ENCODE peak calls at places on chromosome 6, in five cellular contexts. R, J, D, B and W are unnamed samples.
A peak's percentile ranks its signal among the peaks of the same experiment; 100 is the strongest.

GRCh38 chr6:108497883-108498282 is 62.8 kb upstream of the FOXO3 start:
- DNase-seq in R (peak; percentile 52), J (peak; percentile 61), D (peak; percentile 54), B (peak; percentile 36), W (peak; percentile 39)

GRCh38 chr6:109961666-109962065 is 16.4 kb upstream of the GPR6 start:
- DNase-seq in R (peak; percentile 79), J (peak; percentile 19), D (no peak), B (peak; percentile 76), W (no peak)

GRCh38 chr6:70714716-70715257 is 47.1 kb downstream of the SMAP1 start:
- DNase-seq in R (no peak), J (no peak), D (no peak), B (no peak), W (no peak)

GRCh38 chr6:40674170-40674569 is 87.0 kb upstream of the LRFN2 start:
- DNase-seq in R (no peak), J (no peak), D (no peak), B (no peak), W (no peak)

GRCh38 chr6:33621396-33622388 is 570 bp downstream of the ITPR3 start:
- DNase-seq in R (peak; percentile 49), J (peak; percentile 56), D (peak; percentile 74), B (no peak), W (peak; percentile 60)

GRCh38 chr6:125367036-125367782 is 65.4 kb upstream of the HDDC2 start:
- DNase-seq in R (no peak), J (peak; percentile 39), D (no peak), B (no peak), W (no peak)

GRCh38 chr6:32772656-32773055 is 9.3 kb upstream of the HLA-DQB2 start:
- DNase-seq in R (no peak), J (no peak), D (no peak), B (no peak), W (no peak)

GRCh38 chr6:42279966-42280629 is 62.4 kb upstream of the MRPS10 start:
- DNase-seq in R (peak; percentile 80), J (peak; percentile 35), D (no peak), B (no peak), W (no peak)

GRCh38 chr6:34182751-34183531 is 37.1 kb upstream of the GRM4 start:
- DNase-seq in R (no peak), J (no peak), D (peak; percentile 48), B (no peak), W (no peak)

GRCh38 chr6:111207141-111207858 is 120.0 kb downstream of the SLC16A10 start:
- DNase-seq in R (peak; percentile 6), J (peak; percentile 33), D (no peak), B (no peak), W (peak; percentile 28)

GRCh38 chr6:121247386-121247785 is 86.9 kb downstream of the TBC1D32 start:
- DNase-seq in R (no peak), J (peak; percentile 19), D (no peak), B (no peak), W (no peak)

GRCh38 chr6:158544428-158544827 is 15.5 kb upstream of the TMEM181 start:
- DNase-seq in R (no peak), J (no peak), D (no peak), B (no peak), W (no peak)

GRCh38 chr6:44115866-44116265 is 11.4 kb downstream of the MRPL14 start:
- DNase-seq in R (peak; percentile 89), J (peak; percentile 62), D (no peak), B (no peak), W (no peak)

GRCh38 chr6:3571206-3571815 is 114.5 kb upstream of the SLC22A23 start:
- DNase-seq in R (no peak), J (no peak), D (no peak), B (no peak), W (no peak)

GRCh38 chr6:4545929-4546328 is 230.3 kb upstream of the CDYL start:
- DNase-seq in R (no peak), J (no peak), D (no peak), B (no peak), W (no peak)

GRCh38 chr6:31971279-31971992 is 502 bp downstream of the DXO start:
- DNase-seq in R (no peak), J (no peak), D (no peak), B (no peak), W (no peak)

GRCh38 chr6:30462482-30462881 is 26.8 kb upstream of the HLA-E start:
- DNase-seq in R (no peak), J (no peak), D (no peak), B (no peak), W (no peak)
- H4K20me1 ChIP-seq in R (no peaks in the 10 kb centered on the region), J (no peaks in the 10 kb centered on the region), D (no peaks in the 10 kb centered on the region), B (no peaks in the 10 kb centered on the region), W (no peaks in the 10 kb centered on the region)

GRCh38 chr6:114580882-114581281 is 238.1 kb upstream of the HS3ST5 start:
- DNase-seq in R (peak; percentile 24), J (no peak), D (no peak), B (no peak), W (no peak)
- H3K4me2 ChIP-seq in R (peak overlapping the region; percentile 13), J (no peak overlapping the region), D (no peak overlapping the region), B (no peak overlapping the region), W (no peak overlapping the region)

DNA sequence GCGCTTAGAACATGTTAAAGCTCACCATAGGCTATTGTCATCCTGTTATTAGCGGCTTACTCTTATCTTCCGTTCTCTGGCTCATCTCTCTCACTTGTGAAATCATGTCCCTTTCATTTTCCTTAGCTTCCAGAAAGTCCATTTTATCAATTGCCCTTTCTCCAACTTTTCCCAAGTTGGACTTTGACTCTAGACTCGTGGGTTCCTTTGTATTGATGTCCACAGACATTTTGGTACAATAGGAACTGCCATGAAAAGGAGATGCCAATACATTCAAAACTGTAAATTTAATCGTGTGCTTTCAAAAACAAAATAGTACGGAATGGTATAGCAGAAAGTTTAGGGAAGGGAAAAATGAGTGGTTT is 10.4 kb upstream of the HIVEP1 start:
- DNase-seq in R (no peak), J (no peak), D (no peak), B (no peak), W (no peak)
- TF ChIP-seq EZH2phosphoT487 in R (no peak), J (no peak), D (no peak), B (no peak), W (no peak)

GRCh38 chr6:21596379-21597242 is 3.1 kb downstream of the SOX4 start:
- DNase-seq in R (peak; percentile 66), J (peak; percentile 82), D (peak; percentile 73), B (no peak), W (peak; percentile 57)

GRCh38 chr6:21594427-21595264 is 1.1 kb downstream of the SOX4 start:
- DNase-seq in R (peak; percentile 34), J (peak; percentile 86), D (peak; percentile 64), B (no peak), W (peak; percentile 63)

GRCh38 chr6:21597243-21597682 is 3.7 kb downstream of the SOX4 start:
- DNase-seq in R (no peak), J (no peak), D (no peak), B (no peak), W (no peak)

GRCh38 chr6:21595265-21595950 is 1.9 kb downstream of the SOX4 start:
- DNase-seq in R (peak; percentile 41), J (peak; percentile 65), D (peak; percentile 38), B (no peak), W (peak; percentile 44)

GRCh38 chr6:21595951-21596378 is 2.4 kb downstream of the SOX4 start:
- DNase-seq in R (no peak), J (peak; percentile 51), D (no peak), B (no peak), W (no peak)
- H4K20me1 ChIP-seq in R (peaks cover 34% of the 10 kb centered on the region), J (no peaks in the 10 kb centered on the region), D (peaks cover 16% of the 10 kb centered on the region), B (no peaks in the 10 kb centered on the region), W (peaks cover 31% of the 10 kb centered on the region)

GRCh38 chr6:14889172-14889571 is 356.7 kb upstream of the JARID2 start:
- DNase-seq in R (peak; percentile 81), J (peak; percentile 31), D (no peak), B (no peak), W (peak; percentile 44)
- H3K4me2 ChIP-seq in R (peak overlapping the region; percentile 63), J (no peak overlapping the region), D (no peak overlapping the region), B (no peak overlapping the region), W (peak overlapping the region; percentile 63)

DNA sequence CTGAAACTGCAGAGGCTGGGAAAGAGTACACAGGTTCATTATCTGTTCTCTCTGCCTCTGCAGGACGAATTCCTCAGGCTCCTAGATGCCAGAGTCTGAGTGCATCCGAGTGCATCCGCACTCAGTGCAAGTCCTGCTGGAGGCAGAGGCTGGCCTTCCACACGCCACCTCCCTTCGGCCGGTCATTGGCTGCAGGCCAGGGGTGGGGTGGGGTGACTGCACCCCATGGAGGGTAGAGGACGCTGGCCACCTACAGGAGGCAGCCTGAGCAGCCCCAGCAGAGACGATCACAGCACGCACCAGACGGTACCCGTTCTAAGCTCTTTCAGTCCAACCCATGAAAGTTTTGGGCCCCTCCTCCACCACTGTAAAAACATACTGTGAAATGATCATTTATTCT is 11.7 kb downstream of the SFT2D1 start:
- DNase-seq in R (no peak), J (peak; percentile 71), D (no peak), B (no peak), W (peak; percentile 41)
- TF ChIP-seq EZH2phosphoT487 in R (no peak), J (no peak), D (no peak), B (no peak), W (no peak)